ENCODE peak calls at places on chromosomes 3 and 15, in four cellular contexts. Y is activated T-helper 1 cell treated with anti-CD3 and anti-CD28 coated beads, Interleukin-2, amount 50 U/mL, for 16 hours; S is activated CD8-positive, alpha-beta memory T cell treated with anti-CD3 and anti-CD28 coated beads for 48 hours; U is stimulated activated CD8-positive, alpha-beta memory T cell treated with anti-CD3 and anti-CD28 coated beads, Interleukin-15, amount 100 ng/mL, for 1 hour. A is an unnamed sample.

GRCh38 chr3:134357914-134358811 is 16.1 kb downstream of the AMOTL2 start:
- DNase-seq in Y (no peak), S (no peak), U (no peak), A (no peak)

GRCh38 chr3:190031887-190032752 is 88.6 kb downstream of the P3H2 start:
- DNase-seq in Y (no peak), S (no peak), U (no peak), A (no peak)

GRCh38 chr3:114649331-114649730 is 355.5 kb downstream of the TIGIT start:
- DNase-seq in Y (no peak), S (no peak), U (no peak), A (no peak)

GRCh38 chr3:111906667-111907066 is 47.6 kb downstream of the PHLDB2 start:
- DNase-seq in Y (no peak), S (no peak), U (no peak), A (no peak)

GRCh38 chr3:69425249-69425648 is 39.4 kb upstream of the FRMD4B start:
- DNase-seq in Y (no peak), S (no peak), U (no peak), A (peak)

GRCh38 chr3:33915796-33916589 is 117.6 kb downstream of the PDCD6IP start:
- DNase-seq in Y (no peak), S (no peak), U (no peak), A (no peak)

GRCh38 chr15:72231066-72231846 is at the start of gene PKM:
- DNase-seq in Y (peak), S (peak), U (peak), A (peak)

GRCh38 chr3:106176734-106177133 is 307.9 kb upstream of the CBLB start:
- DNase-seq in Y (no peak), S (peak), U (peak), A (no peak)

GRCh38 chr3:123719785-123720531 is 135.1 kb upstream of the HACD2 start:
- DNase-seq in Y (no peak), S (no peak), U (no peak), A (no peak)

GRCh38 chr15:67885848-67886247 is 46.0 kb upstream of the RNU6-1 start:
- DNase-seq in Y (no peak), S (no peak), U (no peak), A (no peak)

GRCh38 chr15:96409231-96410138 is 79.0 kb downstream of the NR2F2 start:
- DNase-seq in Y (no peak), S (no peak), U (no peak), A (peak)

GRCh38 chr15:23437146-23437545 is 9.9 kb downstream of the GOLGA6L2 start:
- DNase-seq in Y (no peak), S (no peak), U (no peak), A (no peak)

GRCh38 chr3:150054635-150055034 is 83.9 kb upstream of the PFN2 start:
- DNase-seq in Y (no peak), S (no peak), U (no peak), A (no peak)

GRCh38 chr3:90092994-90093393 is 985.6 kb downstream of the EPHA3 start:
- DNase-seq in Y (no peak), S (no peak), U (no peak), A (no peak)

GRCh38 chr3:187011915-187012314 is 81.6 kb downstream of the ST6GAL1 start:
- DNase-seq in Y (no peak), S (no peak), U (no peak), A (no peak)

GRCh38 chr3:194011807-194012206 is 124.1 kb upstream of the HES1 start:
- DNase-seq in Y (no peak), S (no peak), U (no peak), A (no peak)

GRCh38 chr3:161415506-161416231 is 44.4 kb upstream of the SPTSSB start:
- DNase-seq in Y (no peak), S (no peak), U (no peak), A (no peak)

A was measured in endothelial cell.